ENCODE peak calls at places on chromosomes 5 and 9, in eight cellular contexts. E is stimulated activated CD4-positive, alpha-beta T cell treated with anti-CD3 and anti-CD28 coated beads, Interleukin-2, amount 100 ng/mL, for 24 hours; R is NCI-H2107; I is head of caudate nucleus; P is globus pallidus; T is NCI-H1417 treated with DMSO at 0.1 percent for 48 hours; C is mesendoderm; U is iris pigment epithelial cell. L is an unnamed sample.

GRCh38 chr9:126614455-126615248 is 924 bp downstream of the LMX1B start:
- DNase-seq in E (no peak), R (no peak), I (no peak), P (no peak), T (no peak), C (no peak), U (no peak), L (no peak)

GRCh38 chr5:10600629-10601245 is 36.9 kb downstream of the ANKRD33B start:
- DNase-seq in E (no peak), R (no peak), I (no peak), P (no peak), T (no peak), C (no peak), U (no peak), L (no peak)

GRCh38 chr5:158463971-158464370 is 605.0 kb upstream of the CLINT1 start:
- DNase-seq in E (no peak), R (no peak), I (no peak), P (no peak), T (no peak), C (no peak), U (peak; percentile 88), L (peak; percentile 26)

GRCh38 chr9:26169684-26170083 is 491.4 kb upstream of the TUSC1 start:
- DNase-seq in E (no peak), R (no peak), I (no peak), P (no peak), T (no peak), C (peak; percentile 8), U (no peak), L (no peak)

GRCh38 chr5:117266237-117266725 is 691.7 kb upstream of the SEMA6A start:
- DNase-seq in E (no peak), R (no peak), I (no peak), P (no peak), T (no peak), C (no peak), U (peak; percentile 16), L (no peak)

GRCh38 chr5:136629125-136629790 is 263.9 kb upstream of the TRPC7 start:
- DNase-seq in E (no peak), R (no peak), I (no peak), P (peak; percentile 3), T (no peak), C (peak; percentile 84), U (no peak), L (no peak)

GRCh38 chr5:94885931-94886330 is 267.5 kb downstream of the SLF1 start:
- DNase-seq in E (no peak), R (no peak), I (no peak), P (no peak), T (no peak), C (no peak), U (no peak), L (no peak)

GRCh38 chr9:134378901-134379338 is 52.7 kb downstream of the RXRA start:
- DNase-seq in E (no peak), R (no peak), I (no peak), P (no peak), T (no peak), C (no peak), U (peak; percentile 36), L (peak; percentile 70)

GRCh38 chr5:75049581-75050274 is 2.6 kb downstream of the GCNT4 start:
- DNase-seq in E (peak; percentile 72), R (no peak), I (peak; percentile 15), P (peak; percentile 25), T (no peak), C (peak; percentile 93), U (peak; percentile 64), L (peak; percentile 28)

GRCh38 chr5:164597293-164597900 is 1092.0 kb downstream of the MAT2B start:
- DNase-seq in E (no peak), R (no peak), I (no peak), P (no peak), T (no peak), C (peak; percentile 48), U (peak; percentile 9), L (no peak)

GRCh38 chr9:27212191-27212590 is 84.8 kb downstream of the EQTN start:
- DNase-seq in E (no peak), R (no peak), I (no peak), P (no peak), T (no peak), C (no peak), U (peak; percentile 69), L (no peak)

GRCh38 chr9:99171225-99172128 is 50.3 kb downstream of the ALG2 start:
- DNase-seq in E (no peak), R (no peak), I (no peak), P (no peak), T (no peak), C (no peak), U (no peak), L (no peak)

GRCh38 chr9:126631254-126631653 is 17.5 kb downstream of the LMX1B start:
- DNase-seq in E (no peak), R (no peak), I (no peak), P (no peak), T (no peak), C (peak; percentile 80), U (no peak), L (no peak)

GRCh38 chr5:17411436-17411835 is 86.6 kb upstream of the TAF11L2 start:
- DNase-seq in E (no peak), R (no peak), I (no peak), P (no peak), T (no peak), C (no peak), U (peak; percentile 85), L (no peak)

GRCh38 chr9:71145179-71145578 is 23.8 kb upstream of the TRPM3 start:
- DNase-seq in E (no peak), R (no peak), I (no peak), P (no peak), T (no peak), C (no peak), U (peak; percentile 31), L (no peak)

GRCh38 chr5:73230264-73231244 is 57.6 kb downstream of the TMEM174 start:
- DNase-seq in E (no peak), R (no peak), I (no peak), P (no peak), T (no peak), C (peak; percentile 51), U (no peak), L (no peak)

GRCh38 chr9:85185486-85186217 is 516.1 kb downstream of the NTRK2 start:
- DNase-seq in E (no peak), R (no peak), I (no peak), P (no peak), T (no peak), C (no peak), U (no peak), L (no peak)

GRCh38 chr5:159702301-159702700 is 214.0 kb upstream of the ADRA1B start:
- DNase-seq in E (no peak), R (no peak), I (no peak), P (no peak), T (no peak), C (no peak), U (no peak), L (no peak)

GRCh38 chr5:150356575-150357284 is 767 bp upstream of the TCOF1 start:
- DNase-seq in E (no peak), R (no peak), I (no peak), P (no peak), T (no peak), C (no peak), U (no peak), L (no peak)

GRCh38 chr9:126126807-126127206 is 199.8 kb upstream of the MVB12B start:
- DNase-seq in E (no peak), R (no peak), I (no peak), P (no peak), T (no peak), C (no peak), U (no peak), L (no peak)

GRCh38 chr9:18190671-18191374 is 283.1 kb upstream of the ADAMTSL1 start:
- DNase-seq in E (no peak), R (no peak), I (no peak), P (no peak), T (no peak), C (peak; percentile 50), U (no peak), L (no peak)

GRCh38 chr5:54628049-54628448 is 110.5 kb downstream of the SNX18 start:
- DNase-seq in E (no peak), R (no peak), I (no peak), P (no peak), T (no peak), C (no peak), U (no peak), L (no peak)

GRCh38 chr5:157108961-157109360 is at the start of gene HAVCR2:
- DNase-seq in E (peak; percentile 41), R (no peak), I (peak; percentile 51), P (peak; percentile 76), T (no peak), C (no peak), U (no peak), L (no peak)

GRCh38 chr9:114288233-114289051 is 34.5 kb upstream of the ORM1 start:
- DNase-seq in E (no peak), R (no peak), I (peak; percentile 2), P (no peak), T (no peak), C (peak; percentile 57), U (peak; percentile 79), L (peak; percentile 9)

GRCh38 chr5:112738180-112738560 is 485 bp downstream of the APC start:
- DNase-seq in E (no peak), R (no peak), I (no peak), P (no peak), T (no peak), C (peak; percentile 57), U (no peak), L (no peak)

GRCh38 chr5:14239951-14240350 is 96.8 kb downstream of the TRIO start:
- DNase-seq in E (no peak), R (no peak), I (no peak), P (no peak), T (no peak), C (no peak), U (no peak), L (no peak)

GRCh38 chr5:15664961-15665360 is 165.0 kb downstream of the FBXL7 start:
- DNase-seq in E (no peak), R (no peak), I (no peak), P (no peak), T (no peak), C (no peak), U (peak; percentile 61), L (no peak)

GRCh38 chr5:72648511-72648910 is 141.3 kb upstream of the ZNF366 start:
- DNase-seq in E (no peak), R (no peak), I (no peak), P (no peak), T (no peak), C (no peak), U (no peak), L (no peak)

GRCh38 chr5:36876965-36877666 is 547 bp downstream of the NIPBL start:
- DNase-seq in E (peak; percentile 62), R (no peak), I (peak; percentile 71), P (peak; percentile 77), T (peak; percentile 64), C (peak; percentile 82), U (peak; percentile 75), L (peak; percentile 70)

GRCh38 chr5:34632805-34633414 is 23.2 kb upstream of the RAI14 start:
- DNase-seq in E (no peak), R (no peak), I (no peak), P (no peak), T (no peak), C (no peak), U (no peak), L (no peak)

GRCh38 chr5:102090770-102091169 is 205.3 kb downstream of the SLCO4C1 start:
- DNase-seq in E (no peak), R (no peak), I (no peak), P (no peak), T (no peak), C (peak; percentile 72), U (peak; percentile 34), L (no peak)